ENCODE peak calls at places on chromosomes 4 and X, in seven cellular contexts. One of them, this sample, is unnamed.

GRCh38 chr4:132548463-132548862 is 600.6 kb upstream of the PCDH10 start:
- DNase-seq in NCI-H82: no peak
- DNase-seq in NCI-H2081: no peak
- DNase-seq in GM20000: no peak
- DNase-seq in NCI-H1105 treated with DMSO at 0.1 percent for 48 hours: no peak
- DNase-seq in cardiac fibroblast: no peak
- DNase-seq in pancreas: no peak
- DNase-seq in this sample: no peak

GRCh38 chrX:109925656-109926055 is 77.3 kb upstream of the TMEM164 start:
- DNase-seq in NCI-H82: no peak
- DNase-seq in NCI-H2081: no peak
- DNase-seq in GM20000: no peak
- DNase-seq in NCI-H1105 treated with DMSO at 0.1 percent for 48 hours: no peak
- DNase-seq in cardiac fibroblast: no peak
- DNase-seq in pancreas: no peak
- DNase-seq in this sample: no peak

GRCh38 chr4:40576651-40577480 is 52.8 kb downstream of the RBM47 start:
- DNase-seq in NCI-H82: peak
- DNase-seq in NCI-H2081: peak
- DNase-seq in GM20000: peak
- DNase-seq in NCI-H1105 treated with DMSO at 0.1 percent for 48 hours: no peak
- DNase-seq in cardiac fibroblast: peak
- DNase-seq in pancreas: peak
- DNase-seq in this sample: peak

GRCh38 chr4:3615386-3616286 is 83.4 kb upstream of the LRPAP1 start:
- DNase-seq in NCI-H82: no peak
- DNase-seq in NCI-H2081: no peak
- DNase-seq in GM20000: no peak
- DNase-seq in NCI-H1105 treated with DMSO at 0.1 percent for 48 hours: no peak
- DNase-seq in cardiac fibroblast: no peak
- DNase-seq in pancreas: no peak
- DNase-seq in this sample: no peak

GRCh38 chr4:3365871-3366842 is 73.3 kb downstream of the RGS12 start:
- DNase-seq in NCI-H82: no peak
- DNase-seq in NCI-H2081: no peak
- DNase-seq in GM20000: no peak
- DNase-seq in NCI-H1105 treated with DMSO at 0.1 percent for 48 hours: no peak
- DNase-seq in cardiac fibroblast: no peak
- DNase-seq in pancreas: no peak
- DNase-seq in this sample: no peak

GRCh38 chrX:1397441-1397840 is 5.5 kb upstream of the SLC25A6 start:
- DNase-seq in NCI-H82: no peak
- DNase-seq in NCI-H2081: no peak
- DNase-seq in GM20000: no peak
- DNase-seq in NCI-H1105 treated with DMSO at 0.1 percent for 48 hours: no peak
- DNase-seq in cardiac fibroblast: no peak
- DNase-seq in pancreas: peak
- DNase-seq in this sample: no peak

GRCh38 chr4:121156822-121157769 is 7.0 kb downstream of the TNIP3 start:
- DNase-seq in NCI-H82: peak
- DNase-seq in NCI-H2081: no peak
- DNase-seq in GM20000: no peak
- DNase-seq in NCI-H1105 treated with DMSO at 0.1 percent for 48 hours: no peak
- DNase-seq in cardiac fibroblast: peak
- DNase-seq in pancreas: peak
- DNase-seq in this sample: peak

GRCh38 chr4:155541716-155542115 is 124.9 kb upstream of the GUCY1A1 start:
- DNase-seq in NCI-H82: no peak
- DNase-seq in NCI-H2081: no peak
- DNase-seq in GM20000: no peak
- DNase-seq in NCI-H1105 treated with DMSO at 0.1 percent for 48 hours: no peak
- DNase-seq in cardiac fibroblast: peak
- DNase-seq in pancreas: no peak
- DNase-seq in this sample: no peak

GRCh38 chrX:133983974-133984578 is 1.3 kb downstream of the GPC3 start:
- DNase-seq in NCI-H82: no peak
- DNase-seq in NCI-H2081: no peak
- DNase-seq in GM20000: no peak
- DNase-seq in NCI-H1105 treated with DMSO at 0.1 percent for 48 hours: no peak
- DNase-seq in cardiac fibroblast: no peak
- DNase-seq in pancreas: no peak
- DNase-seq in this sample: no peak

GRCh38 chr4:13547563-13548041 is 3.3 kb upstream of the NKX3-2 start:
- DNase-seq in NCI-H82: peak
- DNase-seq in NCI-H2081: peak
- DNase-seq in GM20000: peak
- DNase-seq in NCI-H1105 treated with DMSO at 0.1 percent for 48 hours: no peak
- DNase-seq in cardiac fibroblast: no peak
- DNase-seq in pancreas: no peak
- DNase-seq in this sample: peak

GRCh38 chrX:45623266-45623665 is 422.6 kb upstream of the DIPK2B start:
- DNase-seq in NCI-H82: no peak
- DNase-seq in NCI-H2081: peak
- DNase-seq in GM20000: no peak
- DNase-seq in NCI-H1105 treated with DMSO at 0.1 percent for 48 hours: no peak
- DNase-seq in cardiac fibroblast: peak
- DNase-seq in pancreas: no peak
- DNase-seq in this sample: no peak

GRCh38 chr4:99301376-99302164 is 10.8 kb upstream of the ADH1A start:
- DNase-seq in NCI-H82: no peak
- DNase-seq in NCI-H2081: no peak
- DNase-seq in GM20000: no peak
- DNase-seq in NCI-H1105 treated with DMSO at 0.1 percent for 48 hours: no peak
- DNase-seq in cardiac fibroblast: peak
- DNase-seq in pancreas: no peak
- DNase-seq in this sample: no peak

GRCh38 chrX:101108293-101108692 is 10.3 kb downstream of the CENPI start:
- DNase-seq in NCI-H82: no peak
- DNase-seq in NCI-H2081: no peak
- DNase-seq in GM20000: no peak
- DNase-seq in NCI-H1105 treated with DMSO at 0.1 percent for 48 hours: no peak
- DNase-seq in cardiac fibroblast: peak
- DNase-seq in pancreas: no peak
- DNase-seq in this sample: no peak

GRCh38 chrX:13059676-13060499 is 15.5 kb upstream of the FAM9C start:
- DNase-seq in NCI-H82: no peak
- DNase-seq in NCI-H2081: no peak
- DNase-seq in GM20000: no peak
- DNase-seq in NCI-H1105 treated with DMSO at 0.1 percent for 48 hours: no peak
- DNase-seq in cardiac fibroblast: peak
- DNase-seq in pancreas: no peak
- DNase-seq in this sample: no peak

GRCh38 chr4:108954880-108955279 is 192.0 kb upstream of the ETNPPL start:
- DNase-seq in NCI-H82: no peak
- DNase-seq in NCI-H2081: no peak
- DNase-seq in GM20000: no peak
- DNase-seq in NCI-H1105 treated with DMSO at 0.1 percent for 48 hours: no peak
- DNase-seq in cardiac fibroblast: no peak
- DNase-seq in pancreas: no peak
- DNase-seq in this sample: peak

GRCh38 chr4:181503800-181504364 is 739.3 kb upstream of the TENM3 start:
- DNase-seq in NCI-H82: no peak
- DNase-seq in NCI-H2081: no peak
- DNase-seq in GM20000: no peak
- DNase-seq in NCI-H1105 treated with DMSO at 0.1 percent for 48 hours: no peak
- DNase-seq in cardiac fibroblast: no peak
- DNase-seq in pancreas: no peak
- DNase-seq in this sample: no peak

GRCh38 chr4:170581969-170582368 is 492.2 kb upstream of the AADAT start:
- DNase-seq in NCI-H82: no peak
- DNase-seq in NCI-H2081: no peak
- DNase-seq in GM20000: no peak
- DNase-seq in NCI-H1105 treated with DMSO at 0.1 percent for 48 hours: no peak
- DNase-seq in cardiac fibroblast: no peak
- DNase-seq in pancreas: no peak
- DNase-seq in this sample: no peak

GRCh38 chr4:158170691-158171455 is 2.0 kb downstream of the GASK1B start:
- DNase-seq in NCI-H82: no peak
- DNase-seq in NCI-H2081: no peak
- DNase-seq in GM20000: peak
- DNase-seq in NCI-H1105 treated with DMSO at 0.1 percent for 48 hours: peak
- DNase-seq in cardiac fibroblast: peak
- DNase-seq in pancreas: peak
- DNase-seq in this sample: no peak

GRCh38 chr4:142801966-142802365 is 44.1 kb downstream of the INPP4B start:
- DNase-seq in NCI-H82: no peak
- DNase-seq in NCI-H2081: no peak
- DNase-seq in GM20000: no peak
- DNase-seq in NCI-H1105 treated with DMSO at 0.1 percent for 48 hours: no peak
- DNase-seq in cardiac fibroblast: no peak
- DNase-seq in pancreas: no peak
- DNase-seq in this sample: no peak

GRCh38 chr4:184647391-184648101 is 1.7 kb downstream of the CASP3 start:
- DNase-seq in NCI-H82: no peak
- DNase-seq in NCI-H2081: no peak
- DNase-seq in GM20000: no peak
- DNase-seq in NCI-H1105 treated with DMSO at 0.1 percent for 48 hours: no peak
- DNase-seq in cardiac fibroblast: peak
- DNase-seq in pancreas: no peak
- DNase-seq in this sample: no peak

GRCh38 chrX:109347618-109348017 is 134.3 kb downstream of the GUCY2F start:
- DNase-seq in NCI-H82: no peak
- DNase-seq in NCI-H2081: no peak
- DNase-seq in GM20000: no peak
- DNase-seq in NCI-H1105 treated with DMSO at 0.1 percent for 48 hours: no peak
- DNase-seq in cardiac fibroblast: peak
- DNase-seq in pancreas: no peak
- DNase-seq in this sample: no peak

This sample was measured in KBM-7.